ENCODE peak calls at places on chromosome 2, in six cellular contexts. V, D, R, H, Z and L are unnamed samples.

GRCh38 chr2:239288951-239289481 is 111.8 kb downstream of the HDAC4 start:
- DNase-seq in D (no peak), H (no peak), Z (peak; percentile 20), R (no peak), V (no peak), L (no peak)

GRCh38 chr2:28810384-28811285 is at the start of gene SPDYA:
- DNase-seq in H (peak; percentile 34), Z (peak; percentile 81), R (peak; percentile 82), V (peak; percentile 83), D (peak; percentile 65), L (peak; percentile 83)

GRCh38 chr2:46803911-46804670 is 111.5 kb downstream of the MCFD2 start:
- DNase-seq in D (no peak), V (peak; percentile 42), H (peak; percentile 65), R (peak; percentile 18), Z (no peak), L (peak; percentile 93)

GRCh38 chr2:69538872-69539548 is 101.8 kb upstream of the NFU1 start:
- DNase-seq in V (no peak), H (no peak), Z (no peak), D (no peak), R (no peak), L (peak; percentile 9)

GRCh38 chr2:78035804-78036203 is 513.6 kb upstream of the LRRTM4 start:
- DNase-seq in Z (no peak), D (no peak), R (no peak), V (no peak), H (no peak), L (no peak)

GRCh38 chr2:194166818-194167217 is 1490.2 kb upstream of the SLC39A10 start:
- DNase-seq in V (no peak), D (no peak), Z (no peak), H (no peak), R (no peak), L (no peak)

GRCh38 chr2:83578405-83578804 is 880.7 kb downstream of the SUCLG1 start:
- DNase-seq in D (no peak), V (no peak), H (no peak), Z (no peak), R (no peak), L (peak; percentile 67)

GRCh38 chr2:51795248-51795888 is 763.4 kb upstream of the NRXN1 start:
- DNase-seq in Z (no peak), R (peak; percentile 45), D (no peak), V (no peak), H (no peak), L (no peak)

GRCh38 chr2:241689306-241689705 is 2.7 kb upstream of the DTYMK start:
- DNase-seq in V (peak; percentile 66), D (no peak), R (no peak), H (no peak), Z (no peak), L (no peak)

GRCh38 chr2:203983064-203983715 is 46.6 kb downstream of the ICOS start:
- DNase-seq in Z (no peak), R (no peak), V (no peak), D (no peak), H (no peak), L (no peak)

GRCh38 chr2:166653185-166653813 is 159.2 kb upstream of the SCN7A start:
- DNase-seq in D (no peak), H (peak; percentile 56), R (no peak), V (no peak), Z (no peak), L (peak; percentile 77)

GRCh38 chr2:222410534-222410933 is 13.8 kb upstream of the SGPP2 start:
- DNase-seq in Z (no peak), V (no peak), D (no peak), R (no peak), H (no peak), L (no peak)

GRCh38 chr2:215316336-215316735 is 4.5 kb downstream of the ATIC start:
- DNase-seq in Z (no peak), V (no peak), H (no peak), R (no peak), D (no peak), L (no peak)

GRCh38 chr2:11955883-11956282 is 209.5 kb downstream of the LPIN1 start:
- DNase-seq in H (no peak), Z (no peak), D (no peak), R (no peak), V (no peak), L (no peak)

GRCh38 chr2:46270384-46270783 is 26.8 kb upstream of the EPAS1 start:
- DNase-seq in V (no peak), D (no peak), Z (no peak), R (no peak), H (peak; percentile 22), L (no peak)

GRCh38 chr2:233417282-233417681 is 63.0 kb downstream of the DGKD start:
- DNase-seq in H (no peak), V (no peak), R (no peak), D (no peak), Z (no peak), L (no peak)

GRCh38 chr2:135151615-135152014 is 99.5 kb downstream of the RAB3GAP1 start:
- DNase-seq in R (no peak), V (no peak), H (no peak), Z (no peak), D (no peak), L (no peak)

GRCh38 chr2:238580486-238580885 is 153.8 kb downstream of the ASB1 start:
- DNase-seq in H (no peak), Z (no peak), D (no peak), R (no peak), V (no peak), L (no peak)

GRCh38 chr2:122519806-122520205 is 764.4 kb downstream of the TSN start:
- DNase-seq in H (no peak), R (no peak), V (no peak), D (no peak), Z (no peak), L (no peak)

GRCh38 chr2:109067829-109068152 is 61.2 kb upstream of the SH3RF3 start:
- DNase-seq in V (no peak), H (no peak), Z (no peak), R (peak; percentile 38), D (no peak), L (no peak)

GRCh38 chr2:152566034-152566727 is 151.1 kb downstream of the PRPF40A start:
- DNase-seq in H (no peak), Z (no peak), V (no peak), R (no peak), D (no peak), L (no peak)

GRCh38 chr2:239781461-239781860 is 243.7 kb downstream of the NDUFA10 start:
- DNase-seq in H (no peak), D (no peak), R (no peak), V (no peak), Z (no peak), L (no peak)

GRCh38 chr2:178344121-178344520 is 106.9 kb downstream of the PRKRA start:
- DNase-seq in H (no peak), V (no peak), Z (no peak), R (no peak), D (no peak), L (no peak)

GRCh38 chr2:43026451-43027102 is 199.8 kb downstream of the ZFP36L2 start:
- DNase-seq in D (peak; percentile 49), Z (no peak), H (no peak), V (no peak), R (no peak), L (peak; percentile 60)

GRCh38 chr2:219497495-219498279 is 1.0 kb upstream of the GMPPA start:
- DNase-seq in D (peak; percentile 92), H (peak; percentile 53), Z (peak; percentile 95), R (peak; percentile 94), V (peak; percentile 51), L (peak; percentile 88)

GRCh38 chr2:195636890-195637289 is 20.1 kb upstream of the SLC39A10 start:
- DNase-seq in V (no peak), Z (no peak), H (no peak), D (no peak), R (no peak), L (no peak)

GRCh38 chr2:239272626-239273025 is 128.2 kb downstream of the HDAC4 start:
- DNase-seq in V (no peak), Z (no peak), D (no peak), H (no peak), R (no peak), L (no peak)

GRCh38 chr2:226622484-226622883 is 177.1 kb downstream of the IRS1 start:
- DNase-seq in R (no peak), D (no peak), H (no peak), Z (no peak), V (no peak), L (no peak)

GRCh38 chr2:236781933-236782788 is 212.5 kb downstream of the ACKR3 start:
- DNase-seq in H (no peak), D (no peak), Z (no peak), V (no peak), R (no peak), L (no peak)

GRCh38 chr2:150625300-150625699 is 137.8 kb upstream of the RND3 start:
- DNase-seq in V (no peak), R (no peak), H (no peak), D (no peak), Z (no peak), L (peak; percentile 76)

GRCh38 chr2:1037066-1037465 is 86.4 kb downstream of the SNTG2 start:
- DNase-seq in Z (no peak), H (no peak), R (no peak), V (no peak), D (no peak), L (peak; percentile 52)

GRCh38 chr2:64750001-64750816 is 96.5 kb upstream of the SERTAD2 start:
- DNase-seq in D (peak; percentile 66), Z (peak; percentile 68), V (peak; percentile 62), H (peak; percentile 30), R (peak; percentile 70), L (peak; percentile 45)
- TF ChIP-seq CTCF in D (no peak), Z (no peak), V (no peak), H (no peak), R (no peak), L (no peak)

GRCh38 chr2:118095610-118096009 is 7.3 kb downstream of the INSIG2 start:
- DNase-seq in H (peak; percentile 21), D (no peak), Z (no peak), R (no peak), V (no peak), L (no peak)
- H3K4me3 ChIP-seq in H (no peak overlapping the region), D (no peak overlapping the region), Z (no peak overlapping the region), R (no peak overlapping the region), V (no peak overlapping the region), L (no peak overlapping the region)

GRCh38 chr2:17413031-17413430 is 105.2 kb downstream of the RAD51AP2 start:
- DNase-seq in Z (no peak), R (no peak), D (no peak), H (no peak), V (no peak), L (no peak)
- TF ChIP-seq CTCF in Z (no peak), R (no peak), D (no peak), H (no peak), V (no peak), L (no peak)

GRCh38 chr2:147829106-147829505 is 15.7 kb upstream of the ACVR2A start:
- DNase-seq in D (no peak), R (no peak), Z (no peak), V (no peak), H (peak; percentile 72), L (peak; percentile 89)
- H3K4me3 ChIP-seq in D (no peak overlapping the region), R (no peak overlapping the region), Z (no peak overlapping the region), V (no peak overlapping the region), H (no peak overlapping the region), L (no peak overlapping the region)

GRCh38 chr2:29923110-29923721 is 1.8 kb upstream of the ALK start:
- DNase-seq in D (peak; percentile 43), Z (peak; percentile 53), H (peak; percentile 62), V (peak; percentile 53), R (peak; percentile 46), L (peak; percentile 27)
- TF ChIP-seq CTCF in D (peak; percentile 97), Z (peak; percentile 90), H (peak; percentile 94), V (peak; percentile 96), R (peak; percentile 96), L (peak; percentile 96)